ENCODE peak calls at places on chromosomes 3 and 15, in seven cellular contexts. One of them, this sample, is unnamed.

GRCh38 chr3:36697397-36698001 is 66.9 kb downstream of the DCLK3 start:
- DNase-seq in mammary epithelial cell: no peak
- DNase-seq in HL-60: no peak
- DNase-seq in psoas muscle: no peak
- DNase-seq in fibroblast of pulmonary artery: no peak
- DNase-seq in brain microvascular endothelial cell: no peak
- DNase-seq in fibroblast of lung: no peak
- DNase-seq in this sample: no peak

GRCh38 chr15:61839541-61839940 is 220.7 kb downstream of the VPS13C start:
- DNase-seq in brain microvascular endothelial cell: peak
- DNase-seq in HL-60: no peak
- DNase-seq in fibroblast of lung: peak
- DNase-seq in psoas muscle: no peak
- DNase-seq in fibroblast of pulmonary artery: peak
- DNase-seq in mammary epithelial cell: peak
- DNase-seq in this sample: no peak

GRCh38 chr3:190533511-190534282 is 19.8 kb downstream of the IL1RAP start:
- DNase-seq in HL-60: no peak
- DNase-seq in fibroblast of pulmonary artery: peak
- DNase-seq in psoas muscle: peak
- DNase-seq in brain microvascular endothelial cell: peak
- DNase-seq in fibroblast of lung: peak
- DNase-seq in mammary epithelial cell: peak
- DNase-seq in this sample: peak

GRCh38 chr3:105965384-105965783 is 96.6 kb upstream of the CBLB start:
- DNase-seq in fibroblast of pulmonary artery: peak
- DNase-seq in mammary epithelial cell: no peak
- DNase-seq in fibroblast of lung: peak
- DNase-seq in brain microvascular endothelial cell: peak
- DNase-seq in HL-60: no peak
- DNase-seq in psoas muscle: no peak
- DNase-seq in this sample: peak

GRCh38 chr3:17967111-17967510 is 224.7 kb upstream of the TBC1D5 start:
- DNase-seq in psoas muscle: no peak
- DNase-seq in fibroblast of lung: no peak
- DNase-seq in mammary epithelial cell: no peak
- DNase-seq in HL-60: no peak
- DNase-seq in brain microvascular endothelial cell: no peak
- DNase-seq in fibroblast of pulmonary artery: no peak
- DNase-seq in this sample: no peak

GRCh38 chr3:69671082-69671952 is 67.9 kb upstream of the MITF start:
- DNase-seq in fibroblast of lung: peak
- DNase-seq in brain microvascular endothelial cell: peak
- DNase-seq in HL-60: peak
- DNase-seq in fibroblast of pulmonary artery: peak
- DNase-seq in psoas muscle: no peak
- DNase-seq in mammary epithelial cell: peak
- DNase-seq in this sample: peak

GRCh38 chr3:124409650-124410275 is 320.5 kb upstream of the UMPS start:
- DNase-seq in fibroblast of lung: peak
- DNase-seq in HL-60: no peak
- DNase-seq in mammary epithelial cell: peak
- DNase-seq in brain microvascular endothelial cell: peak
- DNase-seq in psoas muscle: no peak
- DNase-seq in fibroblast of pulmonary artery: peak
- DNase-seq in this sample: no peak

GRCh38 chr3:99319961-99320360 is 318.4 kb upstream of the COL8A1 start:
- DNase-seq in psoas muscle: no peak
- DNase-seq in fibroblast of lung: peak
- DNase-seq in HL-60: no peak
- DNase-seq in fibroblast of pulmonary artery: peak
- DNase-seq in brain microvascular endothelial cell: peak
- DNase-seq in mammary epithelial cell: peak
- DNase-seq in this sample: peak

GRCh38 chr3:195763248-195763830 is 42.6 kb downstream of the MUC20 start:
- DNase-seq in brain microvascular endothelial cell: no peak
- DNase-seq in HL-60: no peak
- DNase-seq in fibroblast of lung: no peak
- DNase-seq in mammary epithelial cell: no peak
- DNase-seq in fibroblast of pulmonary artery: no peak
- DNase-seq in psoas muscle: no peak
- DNase-seq in this sample: no peak

GRCh38 chr15:96586901-96587300 is 256.4 kb downstream of the NR2F2 start:
- DNase-seq in psoas muscle: no peak
- DNase-seq in brain microvascular endothelial cell: no peak
- DNase-seq in fibroblast of lung: no peak
- DNase-seq in HL-60: peak
- DNase-seq in fibroblast of pulmonary artery: no peak
- DNase-seq in mammary epithelial cell: no peak
- DNase-seq in this sample: no peak

GRCh38 chr3:107911337-107912000 is 179.4 kb downstream of the CD47 start:
- DNase-seq in mammary epithelial cell: peak
- DNase-seq in psoas muscle: no peak
- DNase-seq in brain microvascular endothelial cell: no peak
- DNase-seq in fibroblast of lung: no peak
- DNase-seq in fibroblast of pulmonary artery: no peak
- DNase-seq in HL-60: no peak
- DNase-seq in this sample: no peak
- TF ChIP-seq CTCF in mammary epithelial cell: peak
- TF ChIP-seq CTCF in psoas muscle: no peak
- TF ChIP-seq CTCF in brain microvascular endothelial cell: no peak
- TF ChIP-seq CTCF in fibroblast of lung: no peak
- TF ChIP-seq CTCF in fibroblast of pulmonary artery: no peak
- TF ChIP-seq CTCF in HL-60: no peak
- TF ChIP-seq CTCF in this sample: no peak

DNA sequence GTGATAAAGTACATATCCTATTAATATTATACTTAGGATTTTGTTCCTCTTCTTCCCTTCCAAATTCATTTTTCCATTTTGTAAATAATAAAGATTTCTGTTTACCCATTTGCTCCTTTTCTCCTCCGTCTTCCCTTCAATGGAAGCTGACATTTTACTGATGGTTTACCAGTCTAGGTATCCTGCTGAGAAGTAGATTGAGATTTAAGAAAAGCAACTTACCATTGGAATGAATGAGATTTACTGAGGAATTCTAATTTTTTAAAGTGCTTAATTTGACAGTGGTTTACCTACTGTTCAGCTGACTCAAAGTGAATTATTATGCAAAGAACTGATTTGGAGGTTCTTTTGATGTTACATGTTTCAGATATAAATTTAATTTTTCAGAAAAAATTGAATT is 2.4 kb downstream of the C15orf61 start:
- DNase-seq in psoas muscle: no peak
- DNase-seq in fibroblast of pulmonary artery: no peak
- DNase-seq in fibroblast of lung: no peak
- DNase-seq in HL-60: no peak
- DNase-seq in brain microvascular endothelial cell: no peak
- DNase-seq in mammary epithelial cell: no peak
- DNase-seq in this sample: no peak
- H3K4me3 ChIP-seq in psoas muscle: peak
- H3K4me3 ChIP-seq in fibroblast of pulmonary artery: no peak
- H3K4me3 ChIP-seq in fibroblast of lung: no peak
- H3K4me3 ChIP-seq in HL-60: peak
- H3K4me3 ChIP-seq in brain microvascular endothelial cell: no peak
- H3K4me3 ChIP-seq in mammary epithelial cell: peak
- H3K4me3 ChIP-seq in this sample: peak

DNA sequence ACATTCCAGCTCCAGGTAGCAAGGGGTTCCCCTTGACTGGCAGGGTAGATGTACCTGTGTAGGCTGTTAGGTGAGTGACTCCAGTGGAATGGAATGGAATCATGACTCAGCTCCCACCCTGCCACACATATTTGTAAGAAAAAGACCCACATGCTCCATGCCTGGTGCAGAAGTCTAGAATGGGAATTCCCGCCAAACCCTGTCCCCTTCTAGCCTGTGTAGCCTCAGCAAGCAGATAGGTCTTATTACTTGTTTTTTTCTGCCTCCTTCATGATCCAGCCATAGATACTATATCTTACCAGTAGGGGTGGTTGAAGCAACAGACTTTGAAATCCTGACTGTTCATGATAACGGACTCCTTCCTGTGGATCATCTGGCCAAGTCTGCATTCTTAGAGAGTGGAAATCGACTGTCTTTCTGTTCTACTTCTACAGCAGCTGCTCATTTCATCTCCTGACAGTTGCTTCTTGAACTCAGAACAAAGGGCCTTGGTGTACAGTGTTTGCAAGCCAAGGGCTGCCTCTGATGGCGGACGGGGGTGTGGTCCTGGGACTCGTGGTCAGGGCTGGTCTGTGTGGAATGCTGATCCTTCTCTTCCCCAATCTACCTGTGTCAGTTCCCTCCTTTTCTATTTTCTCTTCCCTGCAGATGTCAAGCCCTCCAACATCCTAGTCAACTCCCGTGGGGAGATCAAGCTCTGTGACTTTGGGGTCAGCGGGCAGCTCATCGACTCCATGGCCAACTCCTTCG is 16.3 kb downstream of the SNAPC5 start:
- DNase-seq in fibroblast of lung: no peak
- DNase-seq in brain microvascular endothelial cell: no peak
- DNase-seq in mammary epithelial cell: peak
- DNase-seq in HL-60: no peak
- DNase-seq in psoas muscle: no peak
- DNase-seq in fibroblast of pulmonary artery: no peak
- DNase-seq in this sample: no peak
- TF ChIP-seq CTCF in fibroblast of lung: no peak
- TF ChIP-seq CTCF in brain microvascular endothelial cell: no peak
- TF ChIP-seq CTCF in mammary epithelial cell: no peak
- TF ChIP-seq CTCF in HL-60: no peak
- TF ChIP-seq CTCF in psoas muscle: no peak
- TF ChIP-seq CTCF in fibroblast of pulmonary artery: no peak
- TF ChIP-seq CTCF in this sample: no peak

DNA sequence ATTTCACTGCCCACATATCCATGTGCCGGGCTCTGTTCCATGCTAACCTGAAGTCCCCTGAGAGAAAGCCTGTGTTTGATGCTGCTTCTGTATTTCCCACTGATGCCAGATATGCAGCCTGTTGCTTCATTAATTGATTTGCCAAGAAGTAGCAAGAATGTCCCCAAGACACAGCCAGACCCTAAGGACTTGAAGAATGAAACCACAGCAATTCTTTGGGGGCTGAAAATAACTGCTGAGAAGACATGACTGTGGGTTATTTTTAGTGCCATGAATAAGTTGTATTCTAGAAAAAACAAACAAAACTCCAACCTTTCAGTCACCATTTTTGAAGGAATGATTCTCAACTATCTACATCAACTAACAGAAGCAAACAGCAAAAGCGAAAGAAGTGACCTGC is 226.6 kb downstream of the DTWD1 start:
- DNase-seq in brain microvascular endothelial cell: no peak
- DNase-seq in fibroblast of pulmonary artery: peak
- DNase-seq in HL-60: no peak
- DNase-seq in psoas muscle: no peak
- DNase-seq in fibroblast of lung: peak
- DNase-seq in mammary epithelial cell: no peak
- DNase-seq in this sample: peak
- H3K4me3 ChIP-seq in brain microvascular endothelial cell: no peak
- H3K4me3 ChIP-seq in fibroblast of pulmonary artery: no peak
- H3K4me3 ChIP-seq in HL-60: no peak
- H3K4me3 ChIP-seq in psoas muscle: no peak
- H3K4me3 ChIP-seq in fibroblast of lung: no peak
- H3K4me3 ChIP-seq in mammary epithelial cell: no peak
- H3K4me3 ChIP-seq in this sample: no peak

GRCh38 chr3:57731311-57731710 is 24.8 kb upstream of the SLMAP start:
- DNase-seq in fibroblast of pulmonary artery: no peak
- DNase-seq in HL-60: no peak
- DNase-seq in fibroblast of lung: no peak
- DNase-seq in psoas muscle: no peak
- DNase-seq in brain microvascular endothelial cell: no peak
- DNase-seq in mammary epithelial cell: no peak
- DNase-seq in this sample: no peak
- TF ChIP-seq CTCF in fibroblast of pulmonary artery: no peak
- TF ChIP-seq CTCF in HL-60: no peak
- TF ChIP-seq CTCF in fibroblast of lung: no peak
- TF ChIP-seq CTCF in psoas muscle: no peak
- TF ChIP-seq CTCF in brain microvascular endothelial cell: no peak
- TF ChIP-seq CTCF in mammary epithelial cell: no peak
- TF ChIP-seq CTCF in this sample: no peak

GRCh38 chr3:123071146-123071545 is 4.3 kb downstream of the PDIA5 start:
- DNase-seq in mammary epithelial cell: no peak
- DNase-seq in brain microvascular endothelial cell: no peak
- DNase-seq in psoas muscle: no peak
- DNase-seq in fibroblast of pulmonary artery: peak
- DNase-seq in HL-60: no peak
- DNase-seq in fibroblast of lung: peak
- DNase-seq in this sample: peak
- H3K4me3 ChIP-seq in mammary epithelial cell: no peak
- H3K4me3 ChIP-seq in brain microvascular endothelial cell: no peak
- H3K4me3 ChIP-seq in psoas muscle: no peak
- H3K4me3 ChIP-seq in fibroblast of pulmonary artery: no peak
- H3K4me3 ChIP-seq in HL-60: no peak
- H3K4me3 ChIP-seq in fibroblast of lung: no peak
- H3K4me3 ChIP-seq in this sample: no peak

GRCh38 chr15:52012210-52012609 is 6.8 kb upstream of the MAPK6 start:
- DNase-seq in fibroblast of pulmonary artery: no peak
- DNase-seq in HL-60: no peak
- DNase-seq in psoas muscle: no peak
- DNase-seq in brain microvascular endothelial cell: no peak
- DNase-seq in mammary epithelial cell: no peak
- DNase-seq in fibroblast of lung: no peak
- DNase-seq in this sample: no peak
- TF ChIP-seq CTCF in fibroblast of pulmonary artery: no peak
- TF ChIP-seq CTCF in HL-60: no peak
- TF ChIP-seq CTCF in psoas muscle: no peak
- TF ChIP-seq CTCF in brain microvascular endothelial cell: no peak
- TF ChIP-seq CTCF in mammary epithelial cell: no peak
- TF ChIP-seq CTCF in fibroblast of lung: no peak
- TF ChIP-seq CTCF in this sample: no peak

GRCh38 chr3:172911142-172911541 is 160.6 kb downstream of the ECT2 start:
- DNase-seq in psoas muscle: no peak
- DNase-seq in HL-60: no peak
- DNase-seq in fibroblast of lung: no peak
- DNase-seq in fibroblast of pulmonary artery: no peak
- DNase-seq in brain microvascular endothelial cell: no peak
- DNase-seq in mammary epithelial cell: no peak
- DNase-seq in this sample: no peak
- H3K4me3 ChIP-seq in psoas muscle: no peak
- H3K4me3 ChIP-seq in HL-60: no peak
- H3K4me3 ChIP-seq in fibroblast of lung: no peak
- H3K4me3 ChIP-seq in fibroblast of pulmonary artery: no peak
- H3K4me3 ChIP-seq in brain microvascular endothelial cell: no peak
- H3K4me3 ChIP-seq in mammary epithelial cell: no peak
- H3K4me3 ChIP-seq in this sample: no peak

DNA sequence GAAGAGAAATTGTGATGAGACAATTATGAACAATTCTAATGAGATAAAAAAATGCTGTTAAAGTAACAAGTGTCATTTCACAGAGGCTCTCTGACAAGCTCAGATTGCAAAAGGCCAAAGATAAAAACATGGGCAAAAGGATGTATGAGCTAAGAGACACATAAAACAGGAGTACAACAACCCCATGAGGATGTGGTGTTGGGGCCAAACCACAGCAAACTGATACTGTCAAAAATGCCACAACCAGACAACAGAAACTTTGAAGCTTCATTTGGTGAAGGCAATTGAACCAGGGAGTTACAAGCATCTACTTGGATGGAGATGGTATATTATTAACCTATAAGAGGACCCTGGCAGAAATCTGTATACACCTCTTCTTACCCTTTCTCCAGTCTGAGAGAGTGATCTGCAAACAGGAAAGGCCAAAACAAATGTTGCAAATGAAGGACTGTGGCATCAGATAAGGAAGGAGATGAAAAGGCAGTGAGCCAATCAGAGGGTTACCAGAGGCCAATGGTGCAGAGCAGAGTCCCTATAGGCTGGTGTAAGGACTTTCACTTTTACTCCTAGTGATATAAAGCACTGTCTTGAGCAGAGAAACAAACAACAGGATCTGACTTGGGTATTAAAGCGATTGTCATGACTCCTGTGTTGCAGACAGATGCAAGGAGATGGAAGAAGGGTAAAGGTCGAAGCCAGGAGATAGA is 659.0 kb downstream of the NTRK3 start:
- DNase-seq in brain microvascular endothelial cell: no peak
- DNase-seq in mammary epithelial cell: no peak
- DNase-seq in fibroblast of pulmonary artery: peak
- DNase-seq in fibroblast of lung: no peak
- DNase-seq in HL-60: no peak
- DNase-seq in psoas muscle: no peak
- DNase-seq in this sample: no peak
- TF ChIP-seq CTCF in brain microvascular endothelial cell: no peak
- TF ChIP-seq CTCF in mammary epithelial cell: no peak
- TF ChIP-seq CTCF in fibroblast of pulmonary artery: no peak
- TF ChIP-seq CTCF in fibroblast of lung: no peak
- TF ChIP-seq CTCF in HL-60: no peak
- TF ChIP-seq CTCF in psoas muscle: no peak
- TF ChIP-seq CTCF in this sample: no peak